ENCODE peak calls at places on chromosomes 16 and 17, in nine cellular contexts. M is Peyer's patch, C is lower leg skin, K is tibial nerve, Z is A549, L is testis, G is stomach, U is uterus, A is H54. S is an unnamed sample.

GRCh38 chr16:23452221-23452571 is 793 bp downstream of the COG7 start:
- DNase-seq in M (no peak), C (no peak), G (no peak), K (no peak), Z (no peak), U (no peak), L (no peak), A (no peak), S (no peak)

GRCh38 chr17:34850023-34850422 is 111.2 kb downstream of the CCT6B start:
- DNase-seq in K (no peak), L (no peak), C (no peak), A (no peak), U (no peak), G (no peak), Z (no peak), M (no peak), S (no peak)

GRCh38 chr16:51522902-51523301 is 371.8 kb upstream of the SALL1 start:
- DNase-seq in K (no peak), Z (no peak), A (no peak), G (no peak), L (no peak), C (no peak), M (no peak), U (no peak), S (no peak)

GRCh38 chr17:4490109-4490591 is 8.5 kb upstream of the SPNS2 start:
- DNase-seq in L (no peak), U (no peak), K (no peak), M (no peak), C (no peak), Z (no peak), A (peak), G (no peak), S (no peak)

GRCh38 chr16:82138478-82139285 is 31.3 kb downstream of the MPHOSPH6 start:
- DNase-seq in Z (no peak), K (no peak), M (no peak), A (no peak), C (no peak), U (no peak), G (no peak), L (no peak), S (no peak)

GRCh38 chr16:28210979-28211505 is 723 bp downstream of the XPO6 start:
- DNase-seq in G (peak), Z (peak), U (peak), M (peak), L (peak), A (peak), K (peak), C (peak), S (peak)

GRCh38 chr17:28907052-28907438 is 4.2 kb upstream of the DHRS13 start:
- DNase-seq in Z (no peak), A (no peak), K (no peak), G (no peak), U (no peak), L (no peak), C (no peak), M (no peak), S (peak)

GRCh38 chr16:26118575-26118974 is 426.8 kb downstream of the HS3ST4 start:
- DNase-seq in L (no peak), C (no peak), G (no peak), A (no peak), K (no peak), Z (no peak), U (no peak), M (no peak), S (no peak)

GRCh38 chr16:80105160-80105559 is 435.6 kb upstream of the DYNLRB2 start:
- DNase-seq in A (no peak), C (no peak), L (no peak), M (no peak), G (no peak), K (no peak), U (no peak), Z (no peak), S (no peak)

GRCh38 chr17:81578038-81578441 is 25.9 kb upstream of the FAAP100 start:
- DNase-seq in U (no peak), Z (no peak), M (no peak), A (no peak), K (no peak), C (no peak), L (no peak), G (no peak), S (no peak)

GRCh38 chr17:81579298-81579697 is 27.1 kb upstream of the FAAP100 start:
- DNase-seq in L (no peak), G (no peak), M (no peak), K (no peak), A (no peak), C (no peak), Z (no peak), U (no peak), S (no peak)

GRCh38 chr17:81580481-81580880 is 28.3 kb upstream of the FAAP100 start:
- DNase-seq in M (no peak), Z (no peak), K (no peak), A (no peak), C (no peak), G (no peak), U (no peak), L (no peak), S (peak)

GRCh38 chr17:81578561-81579225 is 26.5 kb upstream of the FAAP100 start:
- DNase-seq in A (no peak), L (no peak), C (no peak), U (no peak), Z (no peak), G (no peak), M (no peak), K (no peak), S (no peak)

GRCh38 chr17:81579821-81580321 is 27.7 kb upstream of the FAAP100 start:
- DNase-seq in L (no peak), M (no peak), K (no peak), G (no peak), A (peak), C (no peak), Z (no peak), U (no peak), S (peak)
- TF ChIP-seq POLR2A in L (no peak), M (no peak), K (no peak), G (no peak), A (no peak), C (no peak), Z (no peak), U (no peak), S (no peak)

GRCh38 chr17:6651483-6652452 is at the start of the genes C17orf100 and MED31:
- DNase-seq in Z (peak), M (peak), L (peak), C (peak), A (peak), U (peak), K (peak), G (peak), S (peak)
- TF ChIP-seq POLR2A in Z (peak), M (peak), L (peak), C (no peak), A (peak), U (peak), K (peak), G (no peak), S (peak)

GRCh38 chr17:787641-788221 is 5.6 kb downstream of the MRM3 start:
- DNase-seq in G (peak), U (no peak), L (no peak), M (no peak), Z (no peak), K (no peak), A (no peak), C (no peak), S (no peak)
- TF ChIP-seq POLR2A in G (no peak), U (no peak), L (no peak), M (no peak), Z (no peak), K (no peak), A (no peak), C (no peak), S (no peak)

DNA sequence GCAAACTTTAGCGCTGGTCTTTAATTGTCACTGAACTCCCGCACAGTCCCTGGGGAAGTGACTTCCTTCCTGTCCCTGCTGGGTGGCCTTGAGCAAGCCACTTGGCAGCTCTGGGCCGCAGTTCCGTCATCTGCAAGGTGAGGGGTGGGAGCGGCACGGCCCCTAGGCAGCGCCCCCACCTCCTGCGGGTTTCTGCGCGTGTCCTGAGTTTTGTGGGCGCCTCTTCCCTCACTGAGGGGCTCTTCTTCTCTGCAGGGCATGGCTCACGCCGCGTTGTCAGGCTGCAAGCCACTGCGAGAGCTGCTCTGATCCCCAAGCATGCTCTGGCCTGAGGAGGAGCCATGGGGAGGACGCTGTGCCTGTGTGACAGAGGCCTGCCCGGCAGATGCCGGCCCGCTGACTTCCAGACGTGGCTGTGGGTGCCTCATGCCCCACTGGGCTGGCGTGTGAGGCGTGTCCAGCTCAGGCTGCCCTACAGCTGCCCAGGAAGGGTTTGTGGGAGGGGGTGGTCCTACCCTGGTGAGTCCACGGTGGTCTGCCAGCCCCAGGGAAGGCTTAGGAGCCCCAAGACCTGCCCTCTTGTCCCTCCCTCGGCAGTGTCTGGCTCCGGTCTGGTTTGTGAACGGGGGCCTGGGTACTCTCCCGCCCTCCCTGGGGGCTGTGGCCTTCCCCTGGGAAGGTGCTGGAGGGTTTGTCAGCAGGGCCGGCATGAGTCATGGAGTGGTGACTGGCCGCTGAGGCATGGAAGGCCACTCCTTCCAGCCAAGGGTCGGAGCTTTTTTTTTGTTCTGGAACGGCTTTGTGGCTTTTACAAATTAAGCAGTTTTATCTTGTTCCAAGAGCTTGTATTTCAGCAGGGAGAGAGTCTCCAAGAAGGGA is 182.0 kb downstream of the SEC14L1 start:
- DNase-seq in G (peak), U (peak), K (peak), C (peak), M (peak), Z (peak), A (peak), L (peak), S (no peak)
- TF ChIP-seq POLR2A in G (no peak), U (peak), K (no peak), C (no peak), M (no peak), Z (peak), A (peak), L (no peak), S (no peak)